ENCODE peak calls at places on chromosome 18, in ten cellular contexts. One of them, this sample, is unnamed.

GRCh38 chr18:44036500-44036899 is 644.2 kb upstream of the SETBP1 start:
- DNase-seq in KG1: no peak
- DNase-seq in astrocyte of the spinal cord: no peak
- DNase-seq in GDM1: no peak
- DNase-seq in GM03348: no peak
- DNase-seq in activated CD4-positive, alpha-beta T cell treated with anti-CD3 and anti-CD28 coated beads for 24 hours: no peak
- DNase-seq in GM12891: no peak
- DNase-seq in SK-MEL-5: no peak
- DNase-seq in COR-L47: peak
- DNase-seq in mucosa of gallbladder: no peak
- DNase-seq in this sample: no peak

GRCh38 chr18:58379443-58379842 is 249.4 kb downstream of the ALPK2 start:
- DNase-seq in KG1: no peak
- DNase-seq in astrocyte of the spinal cord: no peak
- DNase-seq in GDM1: no peak
- DNase-seq in GM03348: no peak
- DNase-seq in activated CD4-positive, alpha-beta T cell treated with anti-CD3 and anti-CD28 coated beads for 24 hours: no peak
- DNase-seq in GM12891: no peak
- DNase-seq in SK-MEL-5: no peak
- DNase-seq in COR-L47: no peak
- DNase-seq in mucosa of gallbladder: no peak
- DNase-seq in this sample: no peak

GRCh38 chr18:48548404-48548771 is 9.6 kb downstream of the CTIF start:
- DNase-seq in KG1: no peak
- DNase-seq in astrocyte of the spinal cord: no peak
- DNase-seq in GDM1: no peak
- DNase-seq in GM03348: peak
- DNase-seq in activated CD4-positive, alpha-beta T cell treated with anti-CD3 and anti-CD28 coated beads for 24 hours: no peak
- DNase-seq in GM12891: no peak
- DNase-seq in SK-MEL-5: no peak
- DNase-seq in COR-L47: no peak
- DNase-seq in mucosa of gallbladder: no peak
- DNase-seq in this sample: no peak

GRCh38 chr18:1663879-1664705 is 759.4 kb downstream of the ADCYAP1 start:
- DNase-seq in KG1: peak
- DNase-seq in astrocyte of the spinal cord: peak
- DNase-seq in GDM1: no peak
- DNase-seq in GM03348: peak
- DNase-seq in activated CD4-positive, alpha-beta T cell treated with anti-CD3 and anti-CD28 coated beads for 24 hours: peak
- DNase-seq in GM12891: peak
- DNase-seq in SK-MEL-5: peak
- DNase-seq in COR-L47: peak
- DNase-seq in mucosa of gallbladder: peak
- DNase-seq in this sample: no peak

GRCh38 chr18:44682181-44682870 is 1.6 kb downstream of the SETBP1 start:
- DNase-seq in KG1: no peak
- DNase-seq in astrocyte of the spinal cord: no peak
- DNase-seq in GDM1: no peak
- DNase-seq in GM03348: peak
- DNase-seq in activated CD4-positive, alpha-beta T cell treated with anti-CD3 and anti-CD28 coated beads for 24 hours: no peak
- DNase-seq in GM12891: no peak
- DNase-seq in SK-MEL-5: no peak
- DNase-seq in COR-L47: no peak
- DNase-seq in mucosa of gallbladder: no peak
- DNase-seq in this sample: peak

GRCh38 chr18:50458796-50459195 is 84.0 kb downstream of the SKA1 start:
- DNase-seq in KG1: no peak
- DNase-seq in astrocyte of the spinal cord: no peak
- DNase-seq in GDM1: no peak
- DNase-seq in GM03348: no peak
- DNase-seq in activated CD4-positive, alpha-beta T cell treated with anti-CD3 and anti-CD28 coated beads for 24 hours: no peak
- DNase-seq in GM12891: no peak
- DNase-seq in SK-MEL-5: no peak
- DNase-seq in COR-L47: no peak
- DNase-seq in mucosa of gallbladder: no peak
- DNase-seq in this sample: no peak

GRCh38 chr18:77671456-77672167 is 422.0 kb downstream of the GALR1 start:
- DNase-seq in KG1: no peak
- DNase-seq in astrocyte of the spinal cord: no peak
- DNase-seq in GDM1: no peak
- DNase-seq in GM03348: no peak
- DNase-seq in activated CD4-positive, alpha-beta T cell treated with anti-CD3 and anti-CD28 coated beads for 24 hours: no peak
- DNase-seq in GM12891: no peak
- DNase-seq in SK-MEL-5: no peak
- DNase-seq in COR-L47: no peak
- DNase-seq in mucosa of gallbladder: peak
- DNase-seq in this sample: no peak

GRCh38 chr18:41391616-41392610 is 563.1 kb upstream of the PIK3C3 start:
- DNase-seq in KG1: peak
- DNase-seq in astrocyte of the spinal cord: peak
- DNase-seq in GDM1: peak
- DNase-seq in GM03348: peak
- DNase-seq in activated CD4-positive, alpha-beta T cell treated with anti-CD3 and anti-CD28 coated beads for 24 hours: no peak
- DNase-seq in GM12891: peak
- DNase-seq in SK-MEL-5: peak
- DNase-seq in COR-L47: peak
- DNase-seq in mucosa of gallbladder: peak
- DNase-seq in this sample: no peak

GRCh38 chr18:55376387-55376786 is 211.6 kb downstream of the TCF4 start:
- DNase-seq in KG1: no peak
- DNase-seq in astrocyte of the spinal cord: no peak
- DNase-seq in GDM1: no peak
- DNase-seq in GM03348: no peak
- DNase-seq in activated CD4-positive, alpha-beta T cell treated with anti-CD3 and anti-CD28 coated beads for 24 hours: no peak
- DNase-seq in GM12891: peak
- DNase-seq in SK-MEL-5: no peak
- DNase-seq in COR-L47: no peak
- DNase-seq in mucosa of gallbladder: no peak
- DNase-seq in this sample: no peak

GRCh38 chr18:76721207-76721996 is 101.0 kb upstream of the ZNF236 start:
- DNase-seq in KG1: peak
- DNase-seq in astrocyte of the spinal cord: no peak
- DNase-seq in GDM1: no peak
- DNase-seq in GM03348: no peak
- DNase-seq in activated CD4-positive, alpha-beta T cell treated with anti-CD3 and anti-CD28 coated beads for 24 hours: peak
- DNase-seq in GM12891: no peak
- DNase-seq in SK-MEL-5: no peak
- DNase-seq in COR-L47: no peak
- DNase-seq in mucosa of gallbladder: no peak
- DNase-seq in this sample: peak

GRCh38 chr18:54871231-54871630 is 43.0 kb downstream of the RAB27B start:
- DNase-seq in KG1: no peak
- DNase-seq in astrocyte of the spinal cord: no peak
- DNase-seq in GDM1: no peak
- DNase-seq in GM03348: no peak
- DNase-seq in activated CD4-positive, alpha-beta T cell treated with anti-CD3 and anti-CD28 coated beads for 24 hours: no peak
- DNase-seq in GM12891: no peak
- DNase-seq in SK-MEL-5: no peak
- DNase-seq in COR-L47: no peak
- DNase-seq in mucosa of gallbladder: no peak
- DNase-seq in this sample: no peak

GRCh38 chr18:46469186-46469915 is 187.7 kb downstream of the LOXHD1 start:
- DNase-seq in KG1: no peak
- DNase-seq in astrocyte of the spinal cord: peak
- DNase-seq in GDM1: no peak
- DNase-seq in GM03348: no peak
- DNase-seq in activated CD4-positive, alpha-beta T cell treated with anti-CD3 and anti-CD28 coated beads for 24 hours: no peak
- DNase-seq in GM12891: no peak
- DNase-seq in SK-MEL-5: no peak
- DNase-seq in COR-L47: peak
- DNase-seq in mucosa of gallbladder: no peak
- DNase-seq in this sample: no peak

GRCh38 chr18:59993560-59993959 is 93.8 kb downstream of the PMAIP1 start:
- DNase-seq in KG1: no peak
- DNase-seq in astrocyte of the spinal cord: no peak
- DNase-seq in GDM1: no peak
- DNase-seq in GM03348: no peak
- DNase-seq in activated CD4-positive, alpha-beta T cell treated with anti-CD3 and anti-CD28 coated beads for 24 hours: no peak
- DNase-seq in GM12891: no peak
- DNase-seq in SK-MEL-5: peak
- DNase-seq in COR-L47: no peak
- DNase-seq in mucosa of gallbladder: no peak
- DNase-seq in this sample: no peak

GRCh38 chr18:24726727-24727539 is 266.5 kb downstream of the HRH4 start:
- DNase-seq in KG1: peak
- DNase-seq in astrocyte of the spinal cord: peak
- DNase-seq in GDM1: peak
- DNase-seq in GM03348: peak
- DNase-seq in activated CD4-positive, alpha-beta T cell treated with anti-CD3 and anti-CD28 coated beads for 24 hours: peak
- DNase-seq in GM12891: peak
- DNase-seq in SK-MEL-5: peak
- DNase-seq in COR-L47: peak
- DNase-seq in mucosa of gallbladder: peak
- DNase-seq in this sample: peak

GRCh38 chr18:36546028-36546427 is 248.5 kb downstream of the FHOD3 start:
- DNase-seq in KG1: no peak
- DNase-seq in astrocyte of the spinal cord: no peak
- DNase-seq in GDM1: no peak
- DNase-seq in GM03348: no peak
- DNase-seq in activated CD4-positive, alpha-beta T cell treated with anti-CD3 and anti-CD28 coated beads for 24 hours: no peak
- DNase-seq in GM12891: no peak
- DNase-seq in SK-MEL-5: no peak
- DNase-seq in COR-L47: no peak
- DNase-seq in mucosa of gallbladder: no peak
- DNase-seq in this sample: no peak

GRCh38 chr18:27901424-27902226 is 275.3 kb downstream of the CDH2 start:
- DNase-seq in KG1: no peak
- DNase-seq in astrocyte of the spinal cord: no peak
- DNase-seq in GDM1: no peak
- DNase-seq in GM03348: no peak
- DNase-seq in activated CD4-positive, alpha-beta T cell treated with anti-CD3 and anti-CD28 coated beads for 24 hours: no peak
- DNase-seq in GM12891: no peak
- DNase-seq in SK-MEL-5: no peak
- DNase-seq in COR-L47: no peak
- DNase-seq in mucosa of gallbladder: no peak
- DNase-seq in this sample: no peak

GRCh38 chr18:48785091-48785614 is 165.6 kb downstream of the SMAD7 start:
- DNase-seq in KG1: no peak
- DNase-seq in astrocyte of the spinal cord: no peak
- DNase-seq in GDM1: no peak
- DNase-seq in GM03348: no peak
- DNase-seq in activated CD4-positive, alpha-beta T cell treated with anti-CD3 and anti-CD28 coated beads for 24 hours: no peak
- DNase-seq in GM12891: peak
- DNase-seq in SK-MEL-5: no peak
- DNase-seq in COR-L47: no peak
- DNase-seq in mucosa of gallbladder: no peak
- DNase-seq in this sample: peak

GRCh38 chr18:11983592-11983991 is 2.3 kb downstream of the IMPA2 start:
- DNase-seq in KG1: no peak
- DNase-seq in astrocyte of the spinal cord: no peak
- DNase-seq in GDM1: no peak
- DNase-seq in GM03348: no peak
- DNase-seq in activated CD4-positive, alpha-beta T cell treated with anti-CD3 and anti-CD28 coated beads for 24 hours: no peak
- DNase-seq in GM12891: no peak
- DNase-seq in SK-MEL-5: no peak
- DNase-seq in COR-L47: no peak
- DNase-seq in mucosa of gallbladder: no peak
- DNase-seq in this sample: no peak

GRCh38 chr18:28511421-28511821 is 334.5 kb upstream of the CDH2 start:
- DNase-seq in KG1: no peak
- DNase-seq in astrocyte of the spinal cord: peak
- DNase-seq in GDM1: no peak
- DNase-seq in GM03348: no peak
- DNase-seq in activated CD4-positive, alpha-beta T cell treated with anti-CD3 and anti-CD28 coated beads for 24 hours: no peak
- DNase-seq in GM12891: no peak
- DNase-seq in SK-MEL-5: peak
- DNase-seq in COR-L47: no peak
- DNase-seq in mucosa of gallbladder: no peak
- DNase-seq in this sample: no peak

GRCh38 chr18:3664563-3665178 is 214.7 kb downstream of the TGIF1 start:
- DNase-seq in KG1: peak
- DNase-seq in astrocyte of the spinal cord: peak
- DNase-seq in GDM1: peak
- DNase-seq in GM03348: no peak
- DNase-seq in activated CD4-positive, alpha-beta T cell treated with anti-CD3 and anti-CD28 coated beads for 24 hours: no peak
- DNase-seq in GM12891: no peak
- DNase-seq in SK-MEL-5: no peak
- DNase-seq in COR-L47: no peak
- DNase-seq in mucosa of gallbladder: no peak
- DNase-seq in this sample: no peak

GRCh38 chr18:53941601-53942335 is 282.7 kb downstream of the MBD2 start:
- DNase-seq in KG1: no peak
- DNase-seq in astrocyte of the spinal cord: no peak
- DNase-seq in GDM1: no peak
- DNase-seq in GM03348: no peak
- DNase-seq in activated CD4-positive, alpha-beta T cell treated with anti-CD3 and anti-CD28 coated beads for 24 hours: no peak
- DNase-seq in GM12891: no peak
- DNase-seq in SK-MEL-5: no peak
- DNase-seq in COR-L47: no peak
- DNase-seq in mucosa of gallbladder: no peak
- DNase-seq in this sample: no peak

GRCh38 chr18:2955966-2956521 is 56.9 kb downstream of the LPIN2 start:
- DNase-seq in KG1: no peak
- DNase-seq in astrocyte of the spinal cord: no peak
- DNase-seq in GDM1: no peak
- DNase-seq in GM03348: peak
- DNase-seq in activated CD4-positive, alpha-beta T cell treated with anti-CD3 and anti-CD28 coated beads for 24 hours: no peak
- DNase-seq in GM12891: no peak
- DNase-seq in SK-MEL-5: no peak
- DNase-seq in COR-L47: no peak
- DNase-seq in mucosa of gallbladder: no peak
- DNase-seq in this sample: peak

GRCh38 chr18:25310045-25310444 is 41.9 kb downstream of the ZNF521 start:
- DNase-seq in KG1: peak
- DNase-seq in astrocyte of the spinal cord: peak
- DNase-seq in GDM1: peak
- DNase-seq in GM03348: no peak
- DNase-seq in activated CD4-positive, alpha-beta T cell treated with anti-CD3 and anti-CD28 coated beads for 24 hours: no peak
- DNase-seq in GM12891: no peak
- DNase-seq in SK-MEL-5: peak
- DNase-seq in COR-L47: no peak
- DNase-seq in mucosa of gallbladder: no peak
- DNase-seq in this sample: no peak

GRCh38 chr18:54396755-54397154 is 39.0 kb downstream of the C18orf54 start:
- DNase-seq in KG1: no peak
- DNase-seq in astrocyte of the spinal cord: no peak
- DNase-seq in GDM1: no peak
- DNase-seq in GM03348: no peak
- DNase-seq in activated CD4-positive, alpha-beta T cell treated with anti-CD3 and anti-CD28 coated beads for 24 hours: no peak
- DNase-seq in GM12891: no peak
- DNase-seq in SK-MEL-5: no peak
- DNase-seq in COR-L47: no peak
- DNase-seq in mucosa of gallbladder: no peak
- DNase-seq in this sample: no peak

GRCh38 chr18:57353940-57354461 is 1.6 kb downstream of the ST8SIA3 start:
- DNase-seq in KG1: no peak
- DNase-seq in astrocyte of the spinal cord: peak
- DNase-seq in GDM1: no peak
- DNase-seq in GM03348: peak
- DNase-seq in activated CD4-positive, alpha-beta T cell treated with anti-CD3 and anti-CD28 coated beads for 24 hours: no peak
- DNase-seq in GM12891: peak
- DNase-seq in SK-MEL-5: peak
- DNase-seq in COR-L47: peak
- DNase-seq in mucosa of gallbladder: peak
- DNase-seq in this sample: no peak

GRCh38 chr18:43542016-43542415 is 264.7 kb upstream of the SYT4 start:
- DNase-seq in KG1: no peak
- DNase-seq in astrocyte of the spinal cord: no peak
- DNase-seq in GDM1: no peak
- DNase-seq in GM03348: no peak
- DNase-seq in activated CD4-positive, alpha-beta T cell treated with anti-CD3 and anti-CD28 coated beads for 24 hours: no peak
- DNase-seq in GM12891: no peak
- DNase-seq in SK-MEL-5: peak
- DNase-seq in COR-L47: no peak
- DNase-seq in mucosa of gallbladder: no peak
- DNase-seq in this sample: no peak

GRCh38 chr18:54392621-54393023 is 34.9 kb downstream of the C18orf54 start:
- DNase-seq in KG1: peak
- DNase-seq in astrocyte of the spinal cord: peak
- DNase-seq in GDM1: peak
- DNase-seq in GM03348: peak
- DNase-seq in activated CD4-positive, alpha-beta T cell treated with anti-CD3 and anti-CD28 coated beads for 24 hours: no peak
- DNase-seq in GM12891: no peak
- DNase-seq in SK-MEL-5: peak
- DNase-seq in COR-L47: peak
- DNase-seq in mucosa of gallbladder: no peak
- DNase-seq in this sample: peak

GRCh38 chr18:21272016-21272582 is 30.1 kb downstream of the GREB1L start:
- DNase-seq in KG1: no peak
- DNase-seq in astrocyte of the spinal cord: no peak
- DNase-seq in GDM1: no peak
- DNase-seq in GM03348: no peak
- DNase-seq in activated CD4-positive, alpha-beta T cell treated with anti-CD3 and anti-CD28 coated beads for 24 hours: no peak
- DNase-seq in GM12891: no peak
- DNase-seq in SK-MEL-5: no peak
- DNase-seq in COR-L47: no peak
- DNase-seq in mucosa of gallbladder: no peak
- DNase-seq in this sample: no peak